ENCODE peak calls at places on chromosomes 1 and 21, in seven cellular contexts. One of them, this sample, is unnamed.

GRCh38 chr1:61687901-61688300 is 37.0 kb downstream of the TM2D1 start:
- DNase-seq in NCI-H1092 treated with DMSO at 0.1 percent for 48 hours: no peak
- DNase-seq in T1000: no peak
- DNase-seq in lower lobe of right lung: no peak
- DNase-seq in posterior cingulate gyrus: no peak
- DNase-seq in AG10803: peak
- DNase-seq in stimulated activated CD8-positive, alpha-beta memory T cell treated with anti-CD3 and anti-CD28 coated beads, Interleukin-4, amount 100 ng/mL, for 4 hours: no peak
- DNase-seq in this sample: no peak

GRCh38 chr1:176568185-176568584 is 105.2 kb downstream of the PAPPA2 start:
- DNase-seq in NCI-H1092 treated with DMSO at 0.1 percent for 48 hours: no peak
- DNase-seq in T1000: no peak
- DNase-seq in lower lobe of right lung: no peak
- DNase-seq in posterior cingulate gyrus: no peak
- DNase-seq in AG10803: no peak
- DNase-seq in stimulated activated CD8-positive, alpha-beta memory T cell treated with anti-CD3 and anti-CD28 coated beads, Interleukin-4, amount 100 ng/mL, for 4 hours: no peak
- DNase-seq in this sample: no peak

GRCh38 chr1:212608956-212609700 is 567 bp downstream of the ATF3 start:
- DNase-seq in NCI-H1092 treated with DMSO at 0.1 percent for 48 hours: peak
- DNase-seq in T1000: no peak
- DNase-seq in lower lobe of right lung: peak
- DNase-seq in posterior cingulate gyrus: peak
- DNase-seq in AG10803: peak
- DNase-seq in stimulated activated CD8-positive, alpha-beta memory T cell treated with anti-CD3 and anti-CD28 coated beads, Interleukin-4, amount 100 ng/mL, for 4 hours: no peak
- DNase-seq in this sample: peak

GRCh38 chr1:179818260-179818659 is 59.3 kb downstream of the TOR1AIP2 start:
- DNase-seq in NCI-H1092 treated with DMSO at 0.1 percent for 48 hours: no peak
- DNase-seq in T1000: no peak
- DNase-seq in lower lobe of right lung: no peak
- DNase-seq in posterior cingulate gyrus: no peak
- DNase-seq in AG10803: no peak
- DNase-seq in stimulated activated CD8-positive, alpha-beta memory T cell treated with anti-CD3 and anti-CD28 coated beads, Interleukin-4, amount 100 ng/mL, for 4 hours: no peak
- DNase-seq in this sample: no peak

GRCh38 chr1:208137144-208137682 is 107.0 kb downstream of the PLXNA2 start:
- DNase-seq in NCI-H1092 treated with DMSO at 0.1 percent for 48 hours: peak
- DNase-seq in T1000: no peak
- DNase-seq in lower lobe of right lung: no peak
- DNase-seq in posterior cingulate gyrus: no peak
- DNase-seq in AG10803: peak
- DNase-seq in stimulated activated CD8-positive, alpha-beta memory T cell treated with anti-CD3 and anti-CD28 coated beads, Interleukin-4, amount 100 ng/mL, for 4 hours: no peak
- DNase-seq in this sample: no peak

GRCh38 chr21:44943686-44944550 is 4.1 kb downstream of the SLX9 start:
- DNase-seq in NCI-H1092 treated with DMSO at 0.1 percent for 48 hours: no peak
- DNase-seq in T1000: no peak
- DNase-seq in lower lobe of right lung: no peak
- DNase-seq in posterior cingulate gyrus: no peak
- DNase-seq in AG10803: no peak
- DNase-seq in stimulated activated CD8-positive, alpha-beta memory T cell treated with anti-CD3 and anti-CD28 coated beads, Interleukin-4, amount 100 ng/mL, for 4 hours: no peak
- DNase-seq in this sample: no peak

GRCh38 chr1:75203415-75204277 is 69.5 kb downstream of the LHX8 start:
- DNase-seq in NCI-H1092 treated with DMSO at 0.1 percent for 48 hours: peak
- DNase-seq in T1000: no peak
- DNase-seq in lower lobe of right lung: no peak
- DNase-seq in posterior cingulate gyrus: no peak
- DNase-seq in AG10803: peak
- DNase-seq in stimulated activated CD8-positive, alpha-beta memory T cell treated with anti-CD3 and anti-CD28 coated beads, Interleukin-4, amount 100 ng/mL, for 4 hours: no peak
- DNase-seq in this sample: no peak

GRCh38 chr1:54161495-54162168 is 8.8 kb upstream of the CDCP2 start:
- DNase-seq in NCI-H1092 treated with DMSO at 0.1 percent for 48 hours: no peak
- DNase-seq in T1000: no peak
- DNase-seq in lower lobe of right lung: no peak
- DNase-seq in posterior cingulate gyrus: no peak
- DNase-seq in AG10803: no peak
- DNase-seq in stimulated activated CD8-positive, alpha-beta memory T cell treated with anti-CD3 and anti-CD28 coated beads, Interleukin-4, amount 100 ng/mL, for 4 hours: no peak
- DNase-seq in this sample: no peak

GRCh38 chr1:25911162-25911561 is 4.9 kb upstream of the STMN1 start:
- DNase-seq in NCI-H1092 treated with DMSO at 0.1 percent for 48 hours: no peak
- DNase-seq in T1000: no peak
- DNase-seq in lower lobe of right lung: no peak
- DNase-seq in posterior cingulate gyrus: no peak
- DNase-seq in AG10803: no peak
- DNase-seq in stimulated activated CD8-positive, alpha-beta memory T cell treated with anti-CD3 and anti-CD28 coated beads, Interleukin-4, amount 100 ng/mL, for 4 hours: no peak
- DNase-seq in this sample: no peak

GRCh38 chr1:17097787-17098186 is 21.5 kb downstream of the PADI2 start:
- DNase-seq in NCI-H1092 treated with DMSO at 0.1 percent for 48 hours: no peak
- DNase-seq in T1000: no peak
- DNase-seq in lower lobe of right lung: no peak
- DNase-seq in posterior cingulate gyrus: no peak
- DNase-seq in AG10803: no peak
- DNase-seq in stimulated activated CD8-positive, alpha-beta memory T cell treated with anti-CD3 and anti-CD28 coated beads, Interleukin-4, amount 100 ng/mL, for 4 hours: no peak
- DNase-seq in this sample: no peak

GRCh38 chr1:112450773-112451172 is 54.8 kb downstream of the CTTNBP2NL start:
- DNase-seq in NCI-H1092 treated with DMSO at 0.1 percent for 48 hours: no peak
- DNase-seq in T1000: no peak
- DNase-seq in lower lobe of right lung: no peak
- DNase-seq in posterior cingulate gyrus: no peak
- DNase-seq in AG10803: no peak
- DNase-seq in stimulated activated CD8-positive, alpha-beta memory T cell treated with anti-CD3 and anti-CD28 coated beads, Interleukin-4, amount 100 ng/mL, for 4 hours: no peak
- DNase-seq in this sample: no peak

GRCh38 chr1:50109647-50110075 is 941 bp downstream of the ELAVL4 start:
- DNase-seq in NCI-H1092 treated with DMSO at 0.1 percent for 48 hours: peak
- DNase-seq in T1000: no peak
- DNase-seq in lower lobe of right lung: no peak
- DNase-seq in posterior cingulate gyrus: peak
- DNase-seq in AG10803: peak
- DNase-seq in stimulated activated CD8-positive, alpha-beta memory T cell treated with anti-CD3 and anti-CD28 coated beads, Interleukin-4, amount 100 ng/mL, for 4 hours: no peak
- DNase-seq in this sample: no peak

GRCh38 chr1:223012176-223012788 is 130.8 kb downstream of the TLR5 start:
- DNase-seq in NCI-H1092 treated with DMSO at 0.1 percent for 48 hours: no peak
- DNase-seq in T1000: no peak
- DNase-seq in lower lobe of right lung: no peak
- DNase-seq in posterior cingulate gyrus: no peak
- DNase-seq in AG10803: no peak
- DNase-seq in stimulated activated CD8-positive, alpha-beta memory T cell treated with anti-CD3 and anti-CD28 coated beads, Interleukin-4, amount 100 ng/mL, for 4 hours: no peak
- DNase-seq in this sample: no peak

GRCh38 chr1:244112646-244113045 is 61.6 kb downstream of the ZBTB18 start:
- DNase-seq in NCI-H1092 treated with DMSO at 0.1 percent for 48 hours: no peak
- DNase-seq in T1000: no peak
- DNase-seq in lower lobe of right lung: no peak
- DNase-seq in posterior cingulate gyrus: no peak
- DNase-seq in AG10803: peak
- DNase-seq in stimulated activated CD8-positive, alpha-beta memory T cell treated with anti-CD3 and anti-CD28 coated beads, Interleukin-4, amount 100 ng/mL, for 4 hours: no peak
- DNase-seq in this sample: no peak

GRCh38 chr1:51753969-51754368 is 124.6 kb downstream of the NRDC start:
- DNase-seq in NCI-H1092 treated with DMSO at 0.1 percent for 48 hours: no peak
- DNase-seq in T1000: no peak
- DNase-seq in lower lobe of right lung: no peak
- DNase-seq in posterior cingulate gyrus: no peak
- DNase-seq in AG10803: no peak
- DNase-seq in stimulated activated CD8-positive, alpha-beta memory T cell treated with anti-CD3 and anti-CD28 coated beads, Interleukin-4, amount 100 ng/mL, for 4 hours: no peak
- DNase-seq in this sample: no peak

GRCh38 chr1:218330043-218330623 is 15.0 kb upstream of the TGFB2 start:
- DNase-seq in NCI-H1092 treated with DMSO at 0.1 percent for 48 hours: peak
- DNase-seq in T1000: no peak
- DNase-seq in lower lobe of right lung: no peak
- DNase-seq in posterior cingulate gyrus: no peak
- DNase-seq in AG10803: peak
- DNase-seq in stimulated activated CD8-positive, alpha-beta memory T cell treated with anti-CD3 and anti-CD28 coated beads, Interleukin-4, amount 100 ng/mL, for 4 hours: no peak
- DNase-seq in this sample: no peak

GRCh38 chr21:42411197-42411869 is 7.6 kb downstream of the UBASH3A start:
- DNase-seq in NCI-H1092 treated with DMSO at 0.1 percent for 48 hours: peak
- DNase-seq in T1000: no peak
- DNase-seq in lower lobe of right lung: no peak
- DNase-seq in posterior cingulate gyrus: no peak
- DNase-seq in AG10803: no peak
- DNase-seq in stimulated activated CD8-positive, alpha-beta memory T cell treated with anti-CD3 and anti-CD28 coated beads, Interleukin-4, amount 100 ng/mL, for 4 hours: no peak
- DNase-seq in this sample: no peak

GRCh38 chr1:231799363-231799986 is 172.9 kb downstream of the DISC1 start:
- DNase-seq in NCI-H1092 treated with DMSO at 0.1 percent for 48 hours: no peak
- DNase-seq in T1000: no peak
- DNase-seq in lower lobe of right lung: no peak
- DNase-seq in posterior cingulate gyrus: no peak
- DNase-seq in AG10803: no peak
- DNase-seq in stimulated activated CD8-positive, alpha-beta memory T cell treated with anti-CD3 and anti-CD28 coated beads, Interleukin-4, amount 100 ng/mL, for 4 hours: no peak
- DNase-seq in this sample: no peak

GRCh38 chr1:192805832-192806323 is 3.0 kb upstream of the RGS2 start:
- DNase-seq in NCI-H1092 treated with DMSO at 0.1 percent for 48 hours: peak
- DNase-seq in T1000: peak
- DNase-seq in lower lobe of right lung: no peak
- DNase-seq in posterior cingulate gyrus: no peak
- DNase-seq in AG10803: peak
- DNase-seq in stimulated activated CD8-positive, alpha-beta memory T cell treated with anti-CD3 and anti-CD28 coated beads, Interleukin-4, amount 100 ng/mL, for 4 hours: no peak
- DNase-seq in this sample: peak

GRCh38 chr21:29481641-29482040 is 182.9 kb downstream of the BACH1 start:
- DNase-seq in NCI-H1092 treated with DMSO at 0.1 percent for 48 hours: no peak
- DNase-seq in T1000: no peak
- DNase-seq in lower lobe of right lung: no peak
- DNase-seq in posterior cingulate gyrus: no peak
- DNase-seq in AG10803: peak
- DNase-seq in stimulated activated CD8-positive, alpha-beta memory T cell treated with anti-CD3 and anti-CD28 coated beads, Interleukin-4, amount 100 ng/mL, for 4 hours: no peak
- DNase-seq in this sample: no peak

GRCh38 chr21:36587388-36587787 is 107.5 kb upstream of the CLDN14 start:
- DNase-seq in NCI-H1092 treated with DMSO at 0.1 percent for 48 hours: no peak
- DNase-seq in T1000: no peak
- DNase-seq in lower lobe of right lung: no peak
- DNase-seq in posterior cingulate gyrus: no peak
- DNase-seq in AG10803: no peak
- DNase-seq in stimulated activated CD8-positive, alpha-beta memory T cell treated with anti-CD3 and anti-CD28 coated beads, Interleukin-4, amount 100 ng/mL, for 4 hours: no peak
- DNase-seq in this sample: no peak

GRCh38 chr1:87330201-87330953 is 1.7 kb downstream of the LMO4 start:
- DNase-seq in NCI-H1092 treated with DMSO at 0.1 percent for 48 hours: peak
- DNase-seq in T1000: no peak
- DNase-seq in lower lobe of right lung: no peak
- DNase-seq in posterior cingulate gyrus: peak
- DNase-seq in AG10803: peak
- DNase-seq in stimulated activated CD8-positive, alpha-beta memory T cell treated with anti-CD3 and anti-CD28 coated beads, Interleukin-4, amount 100 ng/mL, for 4 hours: no peak
- DNase-seq in this sample: no peak